ENCODE peak calls at places on chromosomes 16 and 17, in five cellular contexts. One of them, this sample, is unnamed.

GRCh38 chr17:80095844-80096475 is 5.4 kb upstream of the GAA start:
- DNase-seq in NCI-H1092 treated with DMSO at 0.1 percent for 48 hours: no peak
- DNase-seq in amygdala: no peak
- DNase-seq in T follicular helper cell: no peak
- DNase-seq in endothelial cell of umbilical vein: no peak
- DNase-seq in this sample: no peak

GRCh38 chr16:75614247-75614897 is 8.7 kb downstream of the ADAT1 start:
- DNase-seq in NCI-H1092 treated with DMSO at 0.1 percent for 48 hours: no peak
- DNase-seq in amygdala: no peak
- DNase-seq in T follicular helper cell: no peak
- DNase-seq in endothelial cell of umbilical vein: no peak
- DNase-seq in this sample: no peak

GRCh38 chr17:82889496-82890338 is 49.9 kb upstream of the ZNF750 start:
- DNase-seq in NCI-H1092 treated with DMSO at 0.1 percent for 48 hours: no peak
- DNase-seq in amygdala: no peak
- DNase-seq in T follicular helper cell: no peak
- DNase-seq in endothelial cell of umbilical vein: no peak
- DNase-seq in this sample: no peak

GRCh38 chr17:27294689-27295630 is 1.0 kb downstream of the WSB1 start:
- DNase-seq in NCI-H1092 treated with DMSO at 0.1 percent for 48 hours: peak; percentile 66
- DNase-seq in amygdala: peak; percentile 26
- DNase-seq in T follicular helper cell: peak; percentile 22
- DNase-seq in endothelial cell of umbilical vein: peak; percentile 84
- DNase-seq in this sample: peak; percentile 25

GRCh38 chr17:38464723-38465419 is 36.6 kb downstream of the ARHGAP23 start:
- DNase-seq in NCI-H1092 treated with DMSO at 0.1 percent for 48 hours: peak; percentile 22
- DNase-seq in amygdala: peak; percentile 85
- DNase-seq in T follicular helper cell: no peak
- DNase-seq in endothelial cell of umbilical vein: peak; percentile 81
- DNase-seq in this sample: no peak

GRCh38 chr17:28225271-28225670 is 93.7 kb upstream of the TMEM97 start:
- DNase-seq in NCI-H1092 treated with DMSO at 0.1 percent for 48 hours: no peak
- DNase-seq in amygdala: no peak
- DNase-seq in T follicular helper cell: no peak
- DNase-seq in endothelial cell of umbilical vein: no peak
- DNase-seq in this sample: no peak

GRCh38 chr16:52964290-52964689 is 88.4 kb downstream of the CHD9NB start:
- DNase-seq in NCI-H1092 treated with DMSO at 0.1 percent for 48 hours: no peak
- DNase-seq in amygdala: no peak
- DNase-seq in T follicular helper cell: no peak
- DNase-seq in endothelial cell of umbilical vein: no peak
- DNase-seq in this sample: no peak

GRCh38 chr16:50152386-50152806 is 710 bp upstream of the TENT4B start:
- DNase-seq in NCI-H1092 treated with DMSO at 0.1 percent for 48 hours: no peak
- DNase-seq in amygdala: no peak
- DNase-seq in T follicular helper cell: peak; percentile 46
- DNase-seq in endothelial cell of umbilical vein: no peak
- DNase-seq in this sample: peak; percentile 60

GRCh38 chr17:36849871-36850348 is 87.4 kb upstream of the LHX1 start:
- DNase-seq in NCI-H1092 treated with DMSO at 0.1 percent for 48 hours: no peak
- DNase-seq in amygdala: no peak
- DNase-seq in T follicular helper cell: no peak
- DNase-seq in endothelial cell of umbilical vein: peak; percentile 59
- DNase-seq in this sample: no peak

GRCh38 chr16:81185416-81185815 is 53.1 kb upstream of the BCO1 start:
- DNase-seq in NCI-H1092 treated with DMSO at 0.1 percent for 48 hours: no peak
- DNase-seq in amygdala: peak; percentile 3
- DNase-seq in T follicular helper cell: no peak
- DNase-seq in endothelial cell of umbilical vein: no peak
- DNase-seq in this sample: no peak

GRCh38 chr16:56300901-56301351 is 109.6 kb downstream of the GNAO1 start:
- DNase-seq in NCI-H1092 treated with DMSO at 0.1 percent for 48 hours: no peak
- DNase-seq in amygdala: no peak
- DNase-seq in T follicular helper cell: no peak
- DNase-seq in endothelial cell of umbilical vein: no peak
- DNase-seq in this sample: no peak

GRCh38 chr16:2339521-2340484 is 725 bp downstream of the ABCA3 start:
- DNase-seq in NCI-H1092 treated with DMSO at 0.1 percent for 48 hours: peak; percentile 73
- DNase-seq in amygdala: peak; percentile 51
- DNase-seq in T follicular helper cell: peak; percentile 15
- DNase-seq in endothelial cell of umbilical vein: peak; percentile 63
- DNase-seq in this sample: peak; percentile 19

GRCh38 chr17:69820881-69821473 is 254.0 kb upstream of the KCNJ16 start:
- DNase-seq in NCI-H1092 treated with DMSO at 0.1 percent for 48 hours: no peak
- DNase-seq in amygdala: no peak
- DNase-seq in T follicular helper cell: no peak
- DNase-seq in endothelial cell of umbilical vein: no peak
- DNase-seq in this sample: no peak

GRCh38 chr17:14048169-14048568 is 21.1 kb upstream of the COX10 start:
- DNase-seq in NCI-H1092 treated with DMSO at 0.1 percent for 48 hours: no peak
- DNase-seq in amygdala: no peak
- DNase-seq in T follicular helper cell: no peak
- DNase-seq in endothelial cell of umbilical vein: no peak
- DNase-seq in this sample: no peak

GRCh38 chr16:67150833-67151396 is at the start of gene B3GNT9:
- DNase-seq in NCI-H1092 treated with DMSO at 0.1 percent for 48 hours: peak; percentile 57
- DNase-seq in amygdala: peak; percentile 51
- DNase-seq in T follicular helper cell: no peak
- DNase-seq in endothelial cell of umbilical vein: peak; percentile 58
- DNase-seq in this sample: no peak

GRCh38 chr17:20281860-20282259 is 185.5 kb downstream of the LGALS9B start:
- DNase-seq in NCI-H1092 treated with DMSO at 0.1 percent for 48 hours: no peak
- DNase-seq in amygdala: no peak
- DNase-seq in T follicular helper cell: no peak
- DNase-seq in endothelial cell of umbilical vein: no peak
- DNase-seq in this sample: no peak

GRCh38 chr17:68035131-68035522 is 408 bp upstream of the KPNA2 start:
- DNase-seq in NCI-H1092 treated with DMSO at 0.1 percent for 48 hours: peak; percentile 99
- DNase-seq in amygdala: peak; percentile 89
- DNase-seq in T follicular helper cell: peak; percentile 84
- DNase-seq in endothelial cell of umbilical vein: no peak
- DNase-seq in this sample: peak; percentile 85

GRCh38 chr16:6684076-6684673 is 648.5 kb upstream of the RBFOX1 start:
- DNase-seq in NCI-H1092 treated with DMSO at 0.1 percent for 48 hours: peak; percentile 27
- DNase-seq in amygdala: no peak
- DNase-seq in T follicular helper cell: no peak
- DNase-seq in endothelial cell of umbilical vein: no peak
- DNase-seq in this sample: no peak

GRCh38 chr16:8929086-8929748 is 34.5 kb downstream of the USP7 start:
- DNase-seq in NCI-H1092 treated with DMSO at 0.1 percent for 48 hours: no peak
- DNase-seq in amygdala: no peak
- DNase-seq in T follicular helper cell: no peak
- DNase-seq in endothelial cell of umbilical vein: no peak
- DNase-seq in this sample: no peak

GRCh38 chr16:70735141-70735979 is 49.5 kb upstream of the MTSS2 start:
- DNase-seq in NCI-H1092 treated with DMSO at 0.1 percent for 48 hours: no peak
- DNase-seq in amygdala: no peak
- DNase-seq in T follicular helper cell: no peak
- DNase-seq in endothelial cell of umbilical vein: no peak
- DNase-seq in this sample: no peak

GRCh38 chr16:30473231-30474061 is 904 bp downstream of the ITGAL start:
- DNase-seq in NCI-H1092 treated with DMSO at 0.1 percent for 48 hours: no peak
- DNase-seq in amygdala: no peak
- DNase-seq in T follicular helper cell: peak; percentile 22
- DNase-seq in endothelial cell of umbilical vein: no peak
- DNase-seq in this sample: peak; percentile 30

GRCh38 chr16:84761448-84762368 is 58.1 kb upstream of the CRISPLD2 start:
- DNase-seq in NCI-H1092 treated with DMSO at 0.1 percent for 48 hours: no peak
- DNase-seq in amygdala: no peak
- DNase-seq in T follicular helper cell: no peak
- DNase-seq in endothelial cell of umbilical vein: no peak
- DNase-seq in this sample: no peak

GRCh38 chr17:58968662-58969061 is 138.0 kb downstream of the TRIM37 start:
- DNase-seq in NCI-H1092 treated with DMSO at 0.1 percent for 48 hours: no peak
- DNase-seq in amygdala: no peak
- DNase-seq in T follicular helper cell: no peak
- DNase-seq in endothelial cell of umbilical vein: no peak
- DNase-seq in this sample: no peak

GRCh38 chr16:641326-642188 is at the start of gene MCRIP2:
- DNase-seq in NCI-H1092 treated with DMSO at 0.1 percent for 48 hours: peak; percentile 26
- DNase-seq in amygdala: peak; percentile 65
- DNase-seq in T follicular helper cell: peak; percentile 20
- DNase-seq in endothelial cell of umbilical vein: peak; percentile 62
- DNase-seq in this sample: peak; percentile 38

GRCh38 chr17:76008630-76009425 is 8.2 kb downstream of the CDK3 start:
- DNase-seq in NCI-H1092 treated with DMSO at 0.1 percent for 48 hours: no peak
- DNase-seq in amygdala: no peak
- DNase-seq in T follicular helper cell: no peak
- DNase-seq in endothelial cell of umbilical vein: no peak
- DNase-seq in this sample: no peak

GRCh38 chr17:6642592-6642991 is 1.7 kb downstream of the TXNDC17 start:
- DNase-seq in NCI-H1092 treated with DMSO at 0.1 percent for 48 hours: no peak
- DNase-seq in amygdala: no peak
- DNase-seq in T follicular helper cell: no peak
- DNase-seq in endothelial cell of umbilical vein: no peak
- DNase-seq in this sample: no peak

GRCh38 chr17:48392836-48393235 is 37.2 kb downstream of the SKAP1 start:
- DNase-seq in NCI-H1092 treated with DMSO at 0.1 percent for 48 hours: no peak
- DNase-seq in amygdala: no peak
- DNase-seq in T follicular helper cell: no peak
- DNase-seq in endothelial cell of umbilical vein: no peak
- DNase-seq in this sample: no peak

GRCh38 chr16:705748-706188 is at the start of gene FBXL16:
- DNase-seq in NCI-H1092 treated with DMSO at 0.1 percent for 48 hours: peak; percentile 65
- DNase-seq in amygdala: no peak
- DNase-seq in T follicular helper cell: no peak
- DNase-seq in endothelial cell of umbilical vein: no peak
- DNase-seq in this sample: no peak

GRCh38 chr16:53865492-53865863 is 161.5 kb downstream of the FTO start:
- DNase-seq in NCI-H1092 treated with DMSO at 0.1 percent for 48 hours: no peak
- DNase-seq in amygdala: no peak
- DNase-seq in T follicular helper cell: no peak
- DNase-seq in endothelial cell of umbilical vein: peak; percentile 73
- DNase-seq in this sample: no peak

GRCh38 chr17:67390646-67391480 is 13.8 kb downstream of the PITPNC1 start:
- DNase-seq in NCI-H1092 treated with DMSO at 0.1 percent for 48 hours: peak; percentile 54
- DNase-seq in amygdala: peak; percentile 17
- DNase-seq in T follicular helper cell: no peak
- DNase-seq in endothelial cell of umbilical vein: peak; percentile 93
- DNase-seq in this sample: peak; percentile 46

GRCh38 chr17:13635951-13636350 is 34.2 kb upstream of the HS3ST3A1 start:
- DNase-seq in NCI-H1092 treated with DMSO at 0.1 percent for 48 hours: no peak
- DNase-seq in amygdala: no peak
- DNase-seq in T follicular helper cell: no peak
- DNase-seq in endothelial cell of umbilical vein: no peak
- DNase-seq in this sample: no peak

GRCh38 chr16:65121870-65122723 is at the start of gene CDH11:
- DNase-seq in NCI-H1092 treated with DMSO at 0.1 percent for 48 hours: peak; percentile 18
- DNase-seq in amygdala: peak; percentile 34
- DNase-seq in T follicular helper cell: no peak
- DNase-seq in endothelial cell of umbilical vein: peak; percentile 67
- DNase-seq in this sample: no peak

GRCh38 chr16:67305216-67306071 is 21.1 kb downstream of the KCTD19 start:
- DNase-seq in NCI-H1092 treated with DMSO at 0.1 percent for 48 hours: no peak
- DNase-seq in amygdala: no peak
- DNase-seq in T follicular helper cell: no peak
- DNase-seq in endothelial cell of umbilical vein: no peak
- DNase-seq in this sample: no peak

GRCh38 chr17:47870042-47870441 is 19.1 kb upstream of the SP6 start:
- DNase-seq in NCI-H1092 treated with DMSO at 0.1 percent for 48 hours: no peak
- DNase-seq in amygdala: no peak
- DNase-seq in T follicular helper cell: no peak
- DNase-seq in endothelial cell of umbilical vein: no peak
- DNase-seq in this sample: no peak

GRCh38 chr17:63550816-63551639 is 751 bp downstream of the DCAF7 start:
- DNase-seq in NCI-H1092 treated with DMSO at 0.1 percent for 48 hours: peak; percentile 71
- DNase-seq in amygdala: no peak
- DNase-seq in T follicular helper cell: no peak
- DNase-seq in endothelial cell of umbilical vein: peak; percentile 59
- DNase-seq in this sample: peak; percentile 7

GRCh38 chr17:47806913-47807255 is 14.7 kb downstream of the OSBPL7 start:
- DNase-seq in NCI-H1092 treated with DMSO at 0.1 percent for 48 hours: no peak
- DNase-seq in amygdala: no peak
- DNase-seq in T follicular helper cell: no peak
- DNase-seq in endothelial cell of umbilical vein: no peak
- DNase-seq in this sample: no peak

GRCh38 chr17:40561294-40561870 is 3.9 kb downstream of the CCR7 start:
- DNase-seq in NCI-H1092 treated with DMSO at 0.1 percent for 48 hours: no peak
- DNase-seq in amygdala: no peak
- DNase-seq in T follicular helper cell: no peak
- DNase-seq in endothelial cell of umbilical vein: no peak
- DNase-seq in this sample: no peak

GRCh38 chr17:65763786-65764185 is 202.3 kb upstream of the AXIN2 start:
- DNase-seq in NCI-H1092 treated with DMSO at 0.1 percent for 48 hours: no peak
- DNase-seq in amygdala: no peak
- DNase-seq in T follicular helper cell: no peak
- DNase-seq in endothelial cell of umbilical vein: no peak
- DNase-seq in this sample: no peak